ENCODE peak calls at places on chromosomes 4 and X, in nine cellular contexts. One of them, this sample, is unnamed.
A peak's percentile ranks its signal among the peaks of the same experiment; 100 is the strongest.

GRCh38 chr4:38678078-38678477 is 14.1 kb downstream of the KLF3 start:
- DNase-seq in GM13976: no peak
- DNase-seq in kidney glomerular epithelial cell: peak; percentile 37
- DNase-seq in skeletal muscle cell: peak; percentile 99
- DNase-seq in cardiac muscle cell: no peak
- DNase-seq in NCI-H146: no peak
- DNase-seq in activated CD4-positive, alpha-beta T cell treated with anti-CD3 and anti-CD28 coated beads for 24 hours: no peak
- DNase-seq in osteocyte: no peak
- DNase-seq in tibial nerve: peak; percentile 42
- DNase-seq in this sample: no peak

GRCh38 chr4:182576609-182577289 is 333.5 kb downstream of the TENM3 start:
- DNase-seq in activated CD4-positive, alpha-beta T cell treated with anti-CD3 and anti-CD28 coated beads for 24 hours: no peak
- DNase-seq in NCI-H146: no peak
- DNase-seq in skeletal muscle cell: no peak
- DNase-seq in osteocyte: no peak
- DNase-seq in tibial nerve: no peak
- DNase-seq in kidney glomerular epithelial cell: no peak
- DNase-seq in cardiac muscle cell: no peak
- DNase-seq in GM13976: no peak
- DNase-seq in this sample: no peak

GRCh38 chr4:133151681-133152329 is 2.7 kb downstream of the PCDH10 start:
- DNase-seq in cardiac muscle cell: peak; percentile 70
- DNase-seq in osteocyte: peak; percentile 83
- DNase-seq in NCI-H146: no peak
- DNase-seq in activated CD4-positive, alpha-beta T cell treated with anti-CD3 and anti-CD28 coated beads for 24 hours: no peak
- DNase-seq in skeletal muscle cell: no peak
- DNase-seq in GM13976: peak; percentile 24
- DNase-seq in kidney glomerular epithelial cell: no peak
- DNase-seq in tibial nerve: no peak
- DNase-seq in this sample: no peak

GRCh38 chr4:25884040-25884788 is 21.4 kb upstream of the SEL1L3 start:
- DNase-seq in tibial nerve: no peak
- DNase-seq in cardiac muscle cell: no peak
- DNase-seq in NCI-H146: no peak
- DNase-seq in activated CD4-positive, alpha-beta T cell treated with anti-CD3 and anti-CD28 coated beads for 24 hours: no peak
- DNase-seq in osteocyte: no peak
- DNase-seq in kidney glomerular epithelial cell: peak; percentile 85
- DNase-seq in GM13976: no peak
- DNase-seq in skeletal muscle cell: peak; percentile 69
- DNase-seq in this sample: no peak

GRCh38 chr4:2803624-2804448 is 11.0 kb downstream of the SH3BP2 start:
- DNase-seq in kidney glomerular epithelial cell: no peak
- DNase-seq in NCI-H146: no peak
- DNase-seq in cardiac muscle cell: no peak
- DNase-seq in activated CD4-positive, alpha-beta T cell treated with anti-CD3 and anti-CD28 coated beads for 24 hours: no peak
- DNase-seq in osteocyte: no peak
- DNase-seq in tibial nerve: no peak
- DNase-seq in skeletal muscle cell: no peak
- DNase-seq in GM13976: no peak
- DNase-seq in this sample: no peak

GRCh38 chr4:56535915-56536314 is 30.3 kb downstream of the ARL9 start:
- DNase-seq in kidney glomerular epithelial cell: no peak
- DNase-seq in cardiac muscle cell: no peak
- DNase-seq in tibial nerve: no peak
- DNase-seq in activated CD4-positive, alpha-beta T cell treated with anti-CD3 and anti-CD28 coated beads for 24 hours: no peak
- DNase-seq in GM13976: no peak
- DNase-seq in osteocyte: no peak
- DNase-seq in NCI-H146: no peak
- DNase-seq in skeletal muscle cell: no peak
- DNase-seq in this sample: no peak

GRCh38 chr4:122827258-122827887 is 742 bp downstream of the FGF2 start:
- DNase-seq in cardiac muscle cell: peak; percentile 36
- DNase-seq in NCI-H146: peak; percentile 43
- DNase-seq in osteocyte: peak; percentile 86
- DNase-seq in GM13976: peak; percentile 71
- DNase-seq in tibial nerve: peak; percentile 25
- DNase-seq in skeletal muscle cell: no peak
- DNase-seq in kidney glomerular epithelial cell: no peak
- DNase-seq in activated CD4-positive, alpha-beta T cell treated with anti-CD3 and anti-CD28 coated beads for 24 hours: no peak
- DNase-seq in this sample: no peak

GRCh38 chr4:81694514-81694913 is 222.8 kb upstream of the RASGEF1B start:
- DNase-seq in activated CD4-positive, alpha-beta T cell treated with anti-CD3 and anti-CD28 coated beads for 24 hours: no peak
- DNase-seq in NCI-H146: no peak
- DNase-seq in GM13976: no peak
- DNase-seq in tibial nerve: no peak
- DNase-seq in skeletal muscle cell: no peak
- DNase-seq in osteocyte: no peak
- DNase-seq in cardiac muscle cell: no peak
- DNase-seq in kidney glomerular epithelial cell: no peak
- DNase-seq in this sample: no peak

GRCh38 chr4:5078015-5078414 is 26.7 kb downstream of the STK32B start:
- DNase-seq in GM13976: no peak
- DNase-seq in tibial nerve: no peak
- DNase-seq in activated CD4-positive, alpha-beta T cell treated with anti-CD3 and anti-CD28 coated beads for 24 hours: no peak
- DNase-seq in skeletal muscle cell: no peak
- DNase-seq in osteocyte: no peak
- DNase-seq in NCI-H146: no peak
- DNase-seq in kidney glomerular epithelial cell: no peak
- DNase-seq in cardiac muscle cell: no peak
- DNase-seq in this sample: no peak

GRCh38 chrX:144681501-144681900 is 565.8 kb upstream of the SPANXN1 start:
- DNase-seq in cardiac muscle cell: no peak
- DNase-seq in kidney glomerular epithelial cell: no peak
- DNase-seq in tibial nerve: no peak
- DNase-seq in activated CD4-positive, alpha-beta T cell treated with anti-CD3 and anti-CD28 coated beads for 24 hours: no peak
- DNase-seq in NCI-H146: no peak
- DNase-seq in skeletal muscle cell: peak; percentile 39
- DNase-seq in GM13976: no peak
- DNase-seq in osteocyte: no peak
- DNase-seq in this sample: no peak

GRCh38 chr4:7980036-7980435 is 40.4 kb upstream of the AFAP1 start:
- DNase-seq in skeletal muscle cell: no peak
- DNase-seq in activated CD4-positive, alpha-beta T cell treated with anti-CD3 and anti-CD28 coated beads for 24 hours: no peak
- DNase-seq in cardiac muscle cell: no peak
- DNase-seq in GM13976: no peak
- DNase-seq in osteocyte: no peak
- DNase-seq in NCI-H146: no peak
- DNase-seq in tibial nerve: no peak
- DNase-seq in kidney glomerular epithelial cell: peak; percentile 28
- DNase-seq in this sample: no peak

GRCh38 chr4:173014113-173014558 is 154.5 kb upstream of the GALNT7 start:
- DNase-seq in activated CD4-positive, alpha-beta T cell treated with anti-CD3 and anti-CD28 coated beads for 24 hours: no peak
- DNase-seq in cardiac muscle cell: peak; percentile 37
- DNase-seq in tibial nerve: no peak
- DNase-seq in skeletal muscle cell: peak; percentile 47
- DNase-seq in osteocyte: no peak
- DNase-seq in GM13976: no peak
- DNase-seq in NCI-H146: peak; percentile 40
- DNase-seq in kidney glomerular epithelial cell: peak; percentile 34
- DNase-seq in this sample: no peak

GRCh38 chr4:174222266-174222872 is 61.1 kb downstream of the FBXO8 start:
- DNase-seq in osteocyte: no peak
- DNase-seq in cardiac muscle cell: peak; percentile 45
- DNase-seq in skeletal muscle cell: no peak
- DNase-seq in GM13976: peak; percentile 28
- DNase-seq in activated CD4-positive, alpha-beta T cell treated with anti-CD3 and anti-CD28 coated beads for 24 hours: no peak
- DNase-seq in kidney glomerular epithelial cell: peak; percentile 62
- DNase-seq in NCI-H146: peak; percentile 16
- DNase-seq in tibial nerve: no peak
- DNase-seq in this sample: no peak

GRCh38 chrX:16786791-16787735 is 797 bp downstream of the TXLNG start:
- DNase-seq in kidney glomerular epithelial cell: no peak
- DNase-seq in GM13976: peak; percentile 55
- DNase-seq in cardiac muscle cell: peak; percentile 30
- DNase-seq in osteocyte: no peak
- DNase-seq in tibial nerve: peak; percentile 14
- DNase-seq in NCI-H146: peak; percentile 71
- DNase-seq in skeletal muscle cell: no peak
- DNase-seq in activated CD4-positive, alpha-beta T cell treated with anti-CD3 and anti-CD28 coated beads for 24 hours: no peak
- DNase-seq in this sample: peak; percentile 10

GRCh38 chr4:60759518-60760245 is 440.4 kb upstream of the ADGRL3 start:
- DNase-seq in cardiac muscle cell: no peak
- DNase-seq in kidney glomerular epithelial cell: no peak
- DNase-seq in GM13976: no peak
- DNase-seq in activated CD4-positive, alpha-beta T cell treated with anti-CD3 and anti-CD28 coated beads for 24 hours: no peak
- DNase-seq in skeletal muscle cell: no peak
- DNase-seq in tibial nerve: no peak
- DNase-seq in NCI-H146: no peak
- DNase-seq in osteocyte: no peak
- DNase-seq in this sample: no peak

GRCh38 chr4:65668201-65669007 is 1.9 kb downstream of the EPHA5 start:
- DNase-seq in GM13976: peak; percentile 10
- DNase-seq in osteocyte: peak; percentile 86
- DNase-seq in skeletal muscle cell: no peak
- DNase-seq in activated CD4-positive, alpha-beta T cell treated with anti-CD3 and anti-CD28 coated beads for 24 hours: no peak
- DNase-seq in kidney glomerular epithelial cell: no peak
- DNase-seq in tibial nerve: peak; percentile 45
- DNase-seq in cardiac muscle cell: peak; percentile 55
- DNase-seq in NCI-H146: no peak
- DNase-seq in this sample: no peak

GRCh38 chrX:48835524-48836329 is at the start of gene PCSK1N:
- DNase-seq in kidney glomerular epithelial cell: peak; percentile 46
- DNase-seq in NCI-H146: peak; percentile 89
- DNase-seq in cardiac muscle cell: no peak
- DNase-seq in tibial nerve: no peak
- DNase-seq in skeletal muscle cell: no peak
- DNase-seq in osteocyte: no peak
- DNase-seq in activated CD4-positive, alpha-beta T cell treated with anti-CD3 and anti-CD28 coated beads for 24 hours: no peak
- DNase-seq in GM13976: no peak
- DNase-seq in this sample: no peak

GRCh38 chrX:39766085-39766726 is 331.6 kb downstream of the BCOR start:
- DNase-seq in tibial nerve: no peak
- DNase-seq in activated CD4-positive, alpha-beta T cell treated with anti-CD3 and anti-CD28 coated beads for 24 hours: no peak
- DNase-seq in NCI-H146: no peak
- DNase-seq in kidney glomerular epithelial cell: no peak
- DNase-seq in skeletal muscle cell: no peak
- DNase-seq in GM13976: no peak
- DNase-seq in osteocyte: no peak
- DNase-seq in cardiac muscle cell: no peak
- DNase-seq in this sample: no peak

GRCh38 chr4:57182132-57182874 is 72.1 kb upstream of the IGFBP7 start:
- DNase-seq in NCI-H146: no peak
- DNase-seq in osteocyte: no peak
- DNase-seq in tibial nerve: peak; percentile 45
- DNase-seq in kidney glomerular epithelial cell: no peak
- DNase-seq in activated CD4-positive, alpha-beta T cell treated with anti-CD3 and anti-CD28 coated beads for 24 hours: no peak
- DNase-seq in cardiac muscle cell: no peak
- DNase-seq in skeletal muscle cell: no peak
- DNase-seq in GM13976: no peak
- DNase-seq in this sample: no peak

GRCh38 chr4:89813197-89813596 is 23.8 kb downstream of the SNCA start:
- DNase-seq in GM13976: no peak
- DNase-seq in cardiac muscle cell: no peak
- DNase-seq in activated CD4-positive, alpha-beta T cell treated with anti-CD3 and anti-CD28 coated beads for 24 hours: no peak
- DNase-seq in NCI-H146: no peak
- DNase-seq in tibial nerve: no peak
- DNase-seq in skeletal muscle cell: no peak
- DNase-seq in kidney glomerular epithelial cell: no peak
- DNase-seq in osteocyte: no peak
- DNase-seq in this sample: no peak

GRCh38 chr4:3709061-3709845 is 56.9 kb upstream of the ADRA2C start:
- DNase-seq in kidney glomerular epithelial cell: no peak
- DNase-seq in cardiac muscle cell: no peak
- DNase-seq in osteocyte: no peak
- DNase-seq in GM13976: no peak
- DNase-seq in activated CD4-positive, alpha-beta T cell treated with anti-CD3 and anti-CD28 coated beads for 24 hours: no peak
- DNase-seq in tibial nerve: no peak
- DNase-seq in skeletal muscle cell: no peak
- DNase-seq in NCI-H146: no peak
- DNase-seq in this sample: no peak

GRCh38 chrX:105870465-105870864 is 48.1 kb downstream of the NRK start:
- DNase-seq in activated CD4-positive, alpha-beta T cell treated with anti-CD3 and anti-CD28 coated beads for 24 hours: no peak
- DNase-seq in skeletal muscle cell: no peak
- DNase-seq in GM13976: no peak
- DNase-seq in cardiac muscle cell: no peak
- DNase-seq in tibial nerve: no peak
- DNase-seq in osteocyte: no peak
- DNase-seq in kidney glomerular epithelial cell: no peak
- DNase-seq in NCI-H146: no peak
- DNase-seq in this sample: no peak

GRCh38 chr4:168784786-168785461 is 225.1 kb downstream of the CBR4 start:
- DNase-seq in skeletal muscle cell: no peak
- DNase-seq in osteocyte: no peak
- DNase-seq in activated CD4-positive, alpha-beta T cell treated with anti-CD3 and anti-CD28 coated beads for 24 hours: no peak
- DNase-seq in GM13976: no peak
- DNase-seq in kidney glomerular epithelial cell: no peak
- DNase-seq in NCI-H146: no peak
- DNase-seq in tibial nerve: no peak
- DNase-seq in cardiac muscle cell: no peak
- DNase-seq in this sample: no peak

GRCh38 chrX:40809210-40809609 is 73.9 kb upstream of the MED14 start:
- DNase-seq in GM13976: no peak
- DNase-seq in osteocyte: peak; percentile 48
- DNase-seq in activated CD4-positive, alpha-beta T cell treated with anti-CD3 and anti-CD28 coated beads for 24 hours: no peak
- DNase-seq in skeletal muscle cell: peak; percentile 21
- DNase-seq in cardiac muscle cell: no peak
- DNase-seq in tibial nerve: no peak
- DNase-seq in NCI-H146: no peak
- DNase-seq in kidney glomerular epithelial cell: no peak
- DNase-seq in this sample: no peak

This sample was measured in stimulated activated CD4-positive, alpha-beta T cell treated with anti-CD3 and anti-CD28 coated beads, Interleukin-15, amount 100 ng/mL, for 48 hours.